ENCODE peak calls at places on chromosome 2, in six cellular contexts. Q is H1, L is heart right ventricle, I is AG04450, M is IMR-90, J is aorta. K is an unnamed sample. For H3K9me3, the result is how much of the 10 kb centered on the place peaks cover.

GRCh38 chr2:200311139-200311538 is 4.6 kb downstream of the SPATS2L start:
- DNase-seq in L (no peak), Q (no peak), J (no peak), M (no peak), I (no peak), K (no peak)

GRCh38 chr2:67169417-67170140 is 227.6 kb upstream of the ETAA1 start:
- DNase-seq in L (no peak), J (no peak), I (no peak), Q (no peak), M (peak), K (no peak)

GRCh38 chr2:112831956-112832567 is 4.5 kb downstream of the IL1B start:
- DNase-seq in L (no peak), M (no peak), I (no peak), Q (no peak), J (no peak), K (no peak)

GRCh38 chr2:197369228-197369945 is 58.8 kb upstream of the ANKRD44 start:
- DNase-seq in I (no peak), Q (no peak), L (no peak), J (no peak), M (no peak), K (no peak)

GRCh38 chr2:224569654-224570053 is 15.5 kb downstream of the CUL3 start:
- DNase-seq in J (no peak), M (no peak), L (no peak), I (no peak), Q (no peak), K (no peak)

GRCh38 chr2:112712903-112713584 is 7.8 kb upstream of the NT5DC4 start:
- DNase-seq in M (peak), I (no peak), J (no peak), Q (peak), L (no peak), K (no peak)

GRCh38 chr2:207189040-207189439 is 23.3 kb upstream of the KLF7 start:
- DNase-seq in I (no peak), Q (no peak), M (no peak), L (no peak), J (no peak), K (no peak)

GRCh38 chr2:120704696-120705095 is 31.0 kb upstream of the GLI2 start:
- DNase-seq in Q (no peak), M (no peak), L (no peak), I (no peak), J (no peak), K (no peak)

GRCh38 chr2:102238039-102238756 is 51.4 kb downstream of the IL1RL2 start:
- DNase-seq in Q (peak), J (no peak), L (no peak), M (peak), I (no peak), K (no peak)

GRCh38 chr2:25174192-25174861 is 5.9 kb upstream of the POMC start:
- DNase-seq in Q (no peak), J (no peak), L (no peak), I (no peak), M (no peak), K (no peak)

GRCh38 chr2:425947-426346 is 138.1 kb upstream of the ALKAL2 start:
- DNase-seq in J (no peak), I (no peak), L (no peak), Q (no peak), M (no peak), K (no peak)

GRCh38 chr2:100786985-100787384 is 33.0 kb upstream of the NPAS2 start:
- DNase-seq in M (no peak), L (no peak), J (no peak), I (no peak), Q (no peak), K (no peak)

GRCh38 chr2:30956995-30957394 is 149.7 kb upstream of the CAPN13 start:
- DNase-seq in M (no peak), L (no peak), I (no peak), J (no peak), Q (no peak), K (no peak)

GRCh38 chr2:77604953-77605947 is 83.1 kb upstream of the LRRTM4 start:
- DNase-seq in L (no peak), Q (no peak), J (no peak), M (no peak), I (no peak), K (no peak)

GRCh38 chr2:96260404-96261260 is 5.2 kb downstream of the TMEM127 start:
- DNase-seq in L (peak), M (peak), J (peak), Q (peak), I (peak), K (no peak)

GRCh38 chr2:99356853-99357252 is 19.7 kb downstream of the EIF5B start:
- DNase-seq in I (no peak), L (no peak), Q (no peak), J (no peak), M (no peak), K (no peak)

GRCh38 chr2:152336103-152336853 is 1.3 kb downstream of the FMNL2 start:
- DNase-seq in J (peak), Q (peak), L (peak), M (peak), I (no peak), K (no peak)

GRCh38 chr2:133841905-133842304 is 273.6 kb upstream of the NCKAP5 start:
- DNase-seq in L (no peak), I (peak), M (peak), Q (no peak), J (no peak), K (no peak)

GRCh38 chr2:7725132-7725849 is 808.1 kb downstream of the RNF144A start:
- DNase-seq in M (peak), Q (no peak), J (no peak), L (no peak), I (no peak), K (no peak)

GRCh38 chr2:96578731-96579130 is 42.2 kb downstream of the ARID5A start:
- DNase-seq in J (no peak), I (no peak), M (no peak), L (no peak), Q (no peak), K (no peak)

GRCh38 chr2:54967759-54968365 is 82.4 kb downstream of the RTN4 start:
- DNase-seq in L (no peak), M (no peak), I (no peak), J (no peak), Q (no peak), K (no peak)

GRCh38 chr2:235551965-235552364 is 58.1 kb downstream of the AGAP1 start:
- DNase-seq in L (peak), J (peak), Q (no peak), M (peak), I (no peak), K (no peak)

GRCh38 chr2:229127471-229127870 is 143.6 kb downstream of the PID1 start:
- DNase-seq in Q (no peak), I (no peak), L (no peak), M (no peak), J (no peak), K (no peak)

GRCh38 chr2:201440182-201440581 is 11.1 kb downstream of the TRAK2 start:
- DNase-seq in I (no peak), L (no peak), J (no peak), M (no peak), Q (no peak), K (no peak)

GRCh38 chr2:10792001-10792400 is 20.6 kb downstream of the PDIA6 start:
- DNase-seq in Q (no peak), J (no peak), L (no peak), M (no peak), I (no peak), K (no peak)

GRCh38 chr2:240647503-240648154 is 22.3 kb downstream of the GPR35 start:
- DNase-seq in J (no peak), M (no peak), L (no peak), I (no peak), Q (peak), K (no peak)

GRCh38 chr2:196849895-196850294 is 40.7 kb upstream of the C2orf66 start:
- DNase-seq in I (no peak), J (no peak), L (no peak), M (peak), Q (no peak), K (no peak)

GRCh38 chr2:230956827-230957755 is 32.0 kb upstream of the GPR55 start:
- DNase-seq in I (no peak), Q (peak), J (peak), M (peak), L (peak), K (no peak)

GRCh38 chr2:228657807-228658402 is 476.4 kb upstream of the SPHKAP start:
- DNase-seq in J (no peak), M (peak), Q (no peak), L (no peak), I (no peak), K (no peak)

GRCh38 chr2:103435010-103435409 is 673.2 kb downstream of the TMEM182 start:
- DNase-seq in J (no peak), Q (no peak), M (no peak), I (no peak), L (no peak), K (no peak)

GRCh38 chr2:45024600-45025291 is 15.5 kb upstream of the SIX2 start:
- DNase-seq in Q (no peak), J (peak), I (peak), L (no peak), M (peak), K (no peak)

GRCh38 chr2:138906549-138906948 is 126.4 kb upstream of the NXPH2 start:
- DNase-seq in I (no peak), M (no peak), J (no peak), L (no peak), Q (no peak), K (no peak)

GRCh38 chr2:173278794-173279527 is 75.7 kb upstream of the CDCA7 start:
- DNase-seq in M (no peak), I (no peak), J (no peak), Q (no peak), L (no peak), K (no peak)

GRCh38 chr2:134718095-134718955 is 475 bp downstream of the TMEM163 start:
- DNase-seq in M (no peak), Q (peak), J (no peak), L (peak), I (no peak), K (no peak)

GRCh38 chr2:101012706-101013181 is 10.7 kb downstream of the RPL31 start:
- DNase-seq in I (no peak), J (no peak), Q (peak), M (peak), L (no peak), K (no peak)

GRCh38 chr2:120443946-120444345 is 98.0 kb downstream of the INHBB start:
- DNase-seq in L (no peak), J (no peak), I (no peak), Q (no peak), M (no peak), K (no peak)

DNA sequence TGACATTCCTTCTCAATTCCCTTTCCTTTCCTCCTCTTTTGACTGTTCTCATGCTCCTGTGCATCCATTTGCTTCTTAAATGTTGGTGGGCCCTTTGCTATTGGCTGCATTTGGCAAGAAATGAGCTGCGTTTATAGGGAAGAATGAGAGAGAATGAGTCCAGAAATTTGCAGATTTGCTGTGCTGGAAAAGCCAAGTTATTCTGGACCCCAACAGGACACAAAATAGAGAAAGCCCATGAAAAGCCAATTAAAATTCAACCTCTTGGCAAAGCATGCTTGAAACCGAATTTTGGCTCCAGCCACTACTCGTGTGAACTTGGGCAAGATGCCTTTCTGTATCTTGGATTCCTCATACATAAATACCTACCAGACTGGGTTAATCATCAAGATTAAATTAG is 1.3 kb upstream of the SCLY start:
- DNase-seq in J (no peak), L (no peak), Q (no peak), I (no peak), M (no peak), K (no peak)
- H3K4me3 ChIP-seq in J (no peak), L (no peak), Q (peak), I (peak), M (no peak), K (peak)

GRCh38 chr2:125730921-125731320 is 925.0 kb upstream of the GYPC start:
- DNase-seq in L (no peak), J (no peak), M (no peak), I (no peak), Q (no peak), K (no peak)

GRCh38 chr2:125736306-125736705 is 919.7 kb upstream of the GYPC start:
- DNase-seq in J (no peak), M (no peak), I (no peak), L (no peak), Q (no peak), K (no peak)
- H3K9me3 ChIP-seq in J (under half), M (under half), I (under half), L (under half), Q (under half), K (under half)

GRCh38 chr2:216992056-216992455 is 132.2 kb upstream of the TNP1 start:
- DNase-seq in I (no peak), Q (no peak), L (peak), J (no peak), M (no peak), K (no peak)

GRCh38 chr2:216991563-216991962 is 131.7 kb upstream of the TNP1 start:
- DNase-seq in M (peak), L (peak), I (no peak), Q (no peak), J (no peak), K (no peak)

GRCh38 chr2:216996279-216996845 is 136.5 kb upstream of the TNP1 start:
- DNase-seq in Q (no peak), I (no peak), J (no peak), L (no peak), M (no peak), K (no peak)

GRCh38 chr2:216989335-216990129 is 129.7 kb upstream of the TNP1 start:
- DNase-seq in L (no peak), M (peak), Q (no peak), I (no peak), J (no peak), K (no peak)

DNA sequence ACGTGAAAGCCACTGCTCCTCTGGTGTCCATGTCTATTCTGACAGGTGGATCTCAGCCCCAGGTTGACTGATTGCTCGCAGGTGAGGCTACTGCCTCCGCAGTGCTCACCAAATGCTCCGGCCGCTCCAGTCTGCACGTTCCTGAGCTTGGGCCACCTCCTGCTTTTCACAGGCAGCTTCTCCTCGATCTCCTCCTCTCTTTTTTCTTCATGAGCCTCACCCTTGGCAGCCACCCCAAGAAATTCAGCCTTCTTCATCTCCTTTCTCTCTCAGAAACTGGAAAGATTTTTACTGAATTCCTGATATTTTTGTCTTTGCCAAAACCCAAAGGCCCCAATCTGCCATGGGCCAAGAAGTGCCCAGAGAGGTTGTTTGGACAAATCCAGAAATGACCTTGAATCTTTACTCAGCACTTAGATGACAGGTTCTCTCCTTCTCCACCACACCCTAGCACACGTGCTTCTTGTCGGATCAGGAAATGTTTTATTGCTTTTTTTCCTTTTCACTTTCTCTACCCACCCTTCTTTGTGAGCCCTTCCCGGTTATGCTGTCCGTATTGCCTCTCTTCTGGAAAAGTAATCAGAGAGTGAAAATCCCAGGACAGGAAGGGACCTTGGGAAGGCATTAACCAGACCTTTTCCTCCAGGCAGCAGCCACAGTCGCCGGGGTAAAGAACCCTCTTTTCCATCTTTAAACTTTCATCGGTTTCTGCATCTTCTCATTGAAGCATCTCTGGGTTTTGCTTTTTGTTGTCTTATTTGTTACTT is 134.6 kb upstream of the TNP1 start:
- DNase-seq in Q (no peak), I (no peak), M (no peak), J (no peak), L (no peak), K (no peak)
- H3K27ac ChIP-seq in Q (no peak), I (no peak), M (no peak), J (no peak), L (no peak), K (no peak)

DNA sequence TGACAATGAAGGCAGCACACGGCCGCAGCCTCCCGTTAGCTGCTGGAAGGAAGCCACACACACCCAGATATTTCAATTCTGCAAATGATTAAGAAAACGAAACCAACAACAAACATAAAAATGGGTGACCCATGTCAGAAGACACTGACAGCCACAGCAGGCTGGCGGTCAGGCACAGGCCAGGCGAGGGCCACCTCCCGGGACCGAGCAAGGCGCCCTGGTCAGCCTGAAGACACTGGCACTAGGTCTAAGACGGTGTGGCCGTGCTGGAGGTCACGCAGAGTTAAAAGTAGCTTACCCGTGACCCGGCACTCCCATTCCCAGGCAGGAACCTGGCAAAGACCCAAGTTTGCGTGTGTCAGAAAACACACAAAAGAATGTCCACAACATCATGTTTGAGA is 81.6 kb downstream of the HDAC4 start:
- DNase-seq in Q (peak), M (peak), J (no peak), I (no peak), L (no peak), K (no peak)
- H3K4me3 ChIP-seq in Q (no peak), M (peak), J (no peak), I (no peak), L (peak), K (peak)

DNA sequence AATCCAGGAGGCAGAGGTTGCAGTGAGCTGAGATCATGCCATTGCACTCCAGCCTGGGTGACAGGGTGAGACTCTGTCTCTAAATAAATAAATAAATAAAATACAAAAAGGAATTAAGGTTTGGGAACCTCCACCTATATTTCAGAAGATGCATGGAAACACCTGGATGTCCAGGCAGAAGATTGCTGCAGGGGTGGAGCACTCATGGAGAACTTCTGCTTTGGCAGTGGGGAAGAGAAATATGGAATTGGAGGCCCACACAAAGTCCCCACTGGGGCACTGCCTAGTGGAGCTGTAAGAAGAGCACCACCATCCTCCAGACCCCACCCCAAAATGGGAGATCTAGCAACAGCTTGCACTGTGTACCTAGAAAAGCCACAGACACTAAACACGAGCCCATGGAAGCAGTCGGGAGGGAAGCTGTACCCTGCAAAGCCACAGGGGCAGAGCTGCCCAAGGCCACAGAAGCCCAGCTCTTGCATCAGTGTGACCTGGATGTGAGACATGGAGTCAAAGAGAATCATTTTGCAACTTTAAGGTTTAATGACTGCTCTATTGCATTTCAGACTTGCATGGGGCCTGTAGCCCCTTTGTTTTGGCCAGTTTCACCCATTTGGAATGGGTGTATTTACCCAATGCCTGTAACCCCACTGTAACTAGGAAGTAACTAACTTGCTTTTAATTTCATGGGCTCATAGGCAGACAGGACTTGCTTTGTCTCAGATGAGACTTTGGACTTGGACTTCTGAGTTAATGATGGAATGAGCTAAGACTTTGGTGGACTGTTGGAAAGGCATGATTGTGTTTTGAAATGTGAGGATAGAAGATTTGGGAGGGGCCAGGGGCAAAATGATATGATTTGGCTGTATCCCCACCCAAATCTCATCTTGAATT is 265.3 kb downstream of the ZEB2 start:
- DNase-seq in Q (no peak), I (no peak), J (no peak), L (no peak), M (no peak), K (no peak)
- H3K9me3 ChIP-seq in Q (under half), I (under half), J (under half), L (under half), M (under half), K (under half)

K was measured in esophagus squamous epithelium.